ENCODE peak calls at places on chromosomes 4 and X, in five cellular contexts. W is RWPE1; M is activated CD8-positive, alpha-beta memory T cell treated with anti-CD3 and anti-CD28 coated beads for 48 hours; D is brain microvascular endothelial cell; C is NCI-H774. R is an unnamed sample.
A peak's percentile ranks its signal among the peaks of the same experiment; 100 is the strongest.

GRCh38 chr4:155666701-155667537 is at the start of gene GUCY1A1:
- DNase-seq in W (peak; percentile 9), M (peak; percentile 1), D (no peak), C (peak; percentile 11), R (no peak)

GRCh38 chrX:118644378-118644777 is 83.0 kb upstream of the IL13RA1 start:
- DNase-seq in W (peak; percentile 18), M (no peak), D (peak; percentile 40), C (peak; percentile 13), R (peak; percentile 79)

GRCh38 chr4:84028340-84028739 is 470.8 kb downstream of the NKX6-1 start:
- DNase-seq in W (no peak), M (no peak), D (peak; percentile 1), C (no peak), R (peak; percentile 6)

GRCh38 chrX:19334945-19335626 is 8.6 kb upstream of the PDHA1 start:
- DNase-seq in W (no peak), M (no peak), D (peak; percentile 9), C (no peak), R (peak; percentile 72)

GRCh38 chr4:166726832-166727231 is 507.5 kb downstream of the SPOCK3 start:
- DNase-seq in W (no peak), M (no peak), D (no peak), C (no peak), R (no peak)

GRCh38 chr4:165874799-165875371 is 1.8 kb downstream of the TLL1 start:
- DNase-seq in W (peak; percentile 17), M (no peak), D (no peak), C (no peak), R (no peak)

GRCh38 chr4:159455675-159456235 is 352.9 kb downstream of the RAPGEF2 start:
- DNase-seq in W (peak; percentile 76), M (no peak), D (peak; percentile 62), C (peak; percentile 16), R (peak; percentile 61)

GRCh38 chr4:1777822-1778641 is 15.1 kb upstream of the FGFR3 start:
- DNase-seq in W (peak; percentile 67), M (no peak), D (peak; percentile 10), C (no peak), R (no peak)

GRCh38 chr4:17059192-17059634 is 160.8 kb upstream of the LDB2 start:
- DNase-seq in W (no peak), M (no peak), D (no peak), C (no peak), R (no peak)

GRCh38 chr4:145618210-145618911 is 824 bp upstream of the MMAA start:
- DNase-seq in W (peak; percentile 13), M (no peak), D (no peak), C (no peak), R (peak; percentile 61)

GRCh38 chr4:94676910-94677309 is 80.8 kb upstream of the BMPR1B start:
- DNase-seq in W (no peak), M (no peak), D (peak; percentile 61), C (no peak), R (no peak)

GRCh38 chr4:70901607-70901983 is 574 bp upstream of the MOB1B start:
- DNase-seq in W (no peak), M (no peak), D (no peak), C (no peak), R (no peak)

GRCh38 chrX:39645059-39645895 is 452.5 kb downstream of the BCOR start:
- DNase-seq in W (no peak), M (no peak), D (peak; percentile 79), C (no peak), R (no peak)

GRCh38 chrX:153546386-153546785 is 28.9 kb downstream of the ATP2B3 start:
- DNase-seq in W (no peak), M (no peak), D (no peak), C (no peak), R (no peak)

GRCh38 chr4:98615991-98616390 is 42.4 kb downstream of the TSPAN5 start:
- DNase-seq in W (no peak), M (no peak), D (no peak), C (no peak), R (no peak)

GRCh38 chrX:71245159-71245558 is 8.8 kb downstream of the ZMYM3 start:
- DNase-seq in W (no peak), M (no peak), D (no peak), C (no peak), R (no peak)

GRCh38 chr4:86358176-86358701 is 1.6 kb downstream of the MAPK10 start:
- DNase-seq in W (no peak), M (no peak), D (no peak), C (no peak), R (no peak)

GRCh38 chr4:111113591-111113990 is 490.7 kb upstream of the PITX2 start:
- DNase-seq in W (no peak), M (no peak), D (no peak), C (no peak), R (no peak)

GRCh38 chr4:10554694-10555093 is 97.5 kb upstream of the ZNF518B start:
- DNase-seq in W (peak; percentile 27), M (peak; percentile 12), D (peak; percentile 69), C (peak; percentile 63), R (peak; percentile 53)

GRCh38 chrX:552496-552895 is 78.1 kb upstream of the SHOX start:
- DNase-seq in W (no peak), M (no peak), D (no peak), C (no peak), R (no peak)

GRCh38 chr4:105767579-105767978 is 59.0 kb downstream of the GSTCD start:
- DNase-seq in W (no peak), M (no peak), D (no peak), C (no peak), R (no peak)

GRCh38 chr4:176999943-177000543 is 207.3 kb upstream of the VEGFC start:
- DNase-seq in W (peak; percentile 32), M (no peak), D (no peak), C (no peak), R (no peak)

R was measured in RKO.